ENCODE peak calls at places on chromosomes 12 and 14, in four cellular contexts. K is upper lobe of left lung; E is AG09309; Y is stimulated activated CD8-positive, alpha-beta memory T cell treated with anti-CD3 and anti-CD28 coated beads, Interleukin-15, amount 100 ng/mL, for 48 hours. W is an unnamed sample.

GRCh38 chr14:22190411-22191191 is 398.4 kb downstream of the DAD1 start:
- DNase-seq in Y (no peak), K (no peak), E (no peak), W (no peak)

GRCh38 chr14:53953002-53953827 is 3.4 kb downstream of the BMP4 start:
- DNase-seq in K (peak; percentile 85), E (peak; percentile 55), Y (no peak), W (no peak)

GRCh38 chr14:49897965-49898364 is 5.1 kb downstream of the ARF6 start:
- DNase-seq in Y (no peak), K (no peak), E (no peak), W (no peak)

GRCh38 chr12:116950628-116951325 is 40.0 kb downstream of the FBXW8 start:
- DNase-seq in E (no peak), Y (no peak), K (no peak), W (no peak)

GRCh38 chr14:90569606-90570462 is 173.0 kb downstream of the CALM1 start:
- DNase-seq in E (no peak), Y (no peak), K (no peak), W (no peak)

GRCh38 chr12:132362966-132363660 is 33.7 kb upstream of the GALNT9 start:
- DNase-seq in E (no peak), Y (no peak), K (no peak), W (no peak)

GRCh38 chr12:12017798-12018197 is 52.9 kb upstream of the BCL2L14 start:
- DNase-seq in Y (no peak), K (no peak), E (no peak), W (no peak)

GRCh38 chr14:76256545-76256944 is 104.8 kb downstream of the GPATCH2L start:
- DNase-seq in K (no peak), E (no peak), Y (no peak), W (no peak)

GRCh38 chr12:100858658-100859057 is 64.1 kb downstream of the ANO4 start:
- DNase-seq in E (peak; percentile 13), K (no peak), Y (no peak), W (no peak)

GRCh38 chr12:122743895-122744525 is 8.6 kb upstream of the DENR start:
- DNase-seq in K (peak; percentile 70), Y (no peak), E (no peak), W (no peak)

GRCh38 chr12:49233842-49234526 is 30.9 kb upstream of the TUBA1C start:
- DNase-seq in K (peak; percentile 83), Y (no peak), E (no peak), W (no peak)

GRCh38 chr12:129635003-129635685 is 268.7 kb downstream of the TMEM132D start:
- DNase-seq in K (no peak), E (no peak), Y (no peak), W (no peak)

W was measured in effector CD4-positive, alpha-beta T cell.